ENCODE peak calls at places on chromosome 13, in seven cellular contexts. Y is cardiac muscle cell; H is sigmoid colon; A is heart right ventricle; R is upper lobe of right lung; P is left lung; S is CD8-positive, alpha-beta T cell. D is an unnamed sample.

GRCh38 chr13:113420833-113421600 is 32.3 kb downstream of the ADPRHL1 start:
- DNase-seq in Y (no peak), H (no peak), A (no peak), R (peak), P (no peak), S (no peak), D (no peak)

GRCh38 chr13:28128030-28128429 is 10.3 kb upstream of the PAN3 start:
- DNase-seq in Y (no peak), H (no peak), A (no peak), R (no peak), P (no peak), S (no peak), D (no peak)

GRCh38 chr13:45142440-45143345 is 22.4 kb downstream of the GTF2F2 start:
- DNase-seq in Y (peak), H (no peak), A (no peak), R (no peak), P (no peak), S (no peak), D (no peak)

GRCh38 chr13:41061914-41062837 is 867 bp downstream of the WBP4 start:
- DNase-seq in Y (peak), H (no peak), A (no peak), R (no peak), P (no peak), S (no peak), D (peak)

GRCh38 chr13:94542917-94543316 is 53.0 kb downstream of the TGDS start:
- DNase-seq in Y (no peak), H (no peak), A (no peak), R (no peak), P (no peak), S (no peak), D (no peak)

GRCh38 chr13:60164490-60164889 is 762 bp upstream of the DIAPH3 start:
- DNase-seq in Y (peak), H (no peak), A (no peak), R (no peak), P (no peak), S (no peak), D (no peak)

GRCh38 chr13:86002921-86003488 is 203.8 kb upstream of the SLITRK6 start:
- DNase-seq in Y (no peak), H (no peak), A (no peak), R (no peak), P (no peak), S (no peak), D (no peak)

GRCh38 chr13:27006519-27007161 is 165.0 kb downstream of the USP12 start:
- DNase-seq in Y (peak), H (peak), A (no peak), R (peak), P (peak), S (no peak), D (no peak)

GRCh38 chr13:35879111-35879510 is 252.1 kb downstream of the DCLK1 start:
- DNase-seq in Y (no peak), H (no peak), A (no peak), R (no peak), P (no peak), S (no peak), D (no peak)

GRCh38 chr13:84553252-84553651 is 671.0 kb upstream of the SLITRK1 start:
- DNase-seq in Y (no peak), H (no peak), A (no peak), R (no peak), P (no peak), S (no peak), D (no peak)

GRCh38 chr13:114064516-114065140 is 67.8 kb downstream of the RASA3 start:
- DNase-seq in Y (peak), H (peak), A (no peak), R (no peak), P (peak), S (no peak), D (no peak)

GRCh38 chr13:83121904-83122303 is 760.4 kb downstream of the SLITRK1 start:
- DNase-seq in Y (peak), H (no peak), A (no peak), R (no peak), P (no peak), S (no peak), D (no peak)

GRCh38 chr13:49444517-49445395 is 682 bp downstream of the SETDB2 start:
- DNase-seq in Y (peak), H (no peak), A (no peak), R (no peak), P (no peak), S (peak), D (peak)

GRCh38 chr13:94947965-94948371 is 235.6 kb upstream of the SOX21 start:
- DNase-seq in Y (no peak), H (no peak), A (no peak), R (no peak), P (no peak), S (no peak), D (no peak)

GRCh38 chr13:44237276-44237767 is 136.3 kb upstream of the SERP2 start:
- DNase-seq in Y (peak), H (peak), A (peak), R (no peak), P (no peak), S (no peak), D (no peak)

GRCh38 chr13:60267498-60268202 is 103.9 kb upstream of the DIAPH3 start:
- DNase-seq in Y (peak), H (no peak), A (no peak), R (no peak), P (no peak), S (peak), D (peak)

GRCh38 chr13:52786747-52787146 is 47.1 kb upstream of the CNMD start:
- DNase-seq in Y (no peak), H (no peak), A (no peak), R (no peak), P (no peak), S (no peak), D (no peak)

GRCh38 chr13:23510979-23511735 is 59.1 kb upstream of the TNFRSF19 start:
- DNase-seq in Y (peak), H (no peak), A (no peak), R (no peak), P (no peak), S (no peak), D (no peak)

GRCh38 chr13:73228546-73228945 is 169.7 kb downstream of the KLF5 start:
- DNase-seq in Y (peak), H (no peak), A (no peak), R (no peak), P (no peak), S (peak), D (peak)

GRCh38 chr13:110106726-110107125 is 200.2 kb downstream of the COL4A1 start:
- DNase-seq in Y (peak), H (peak), A (peak), R (no peak), P (no peak), S (no peak), D (no peak)

GRCh38 chr13:113562085-113562749 is 22.3 kb upstream of the TFDP1 start:
- DNase-seq in Y (peak), H (no peak), A (peak), R (peak), P (peak), S (peak), D (peak)

GRCh38 chr13:40371531-40372125 is 294.8 kb downstream of the FOXO1 start:
- DNase-seq in Y (no peak), H (no peak), A (no peak), R (no peak), P (no peak), S (no peak), D (no peak)

GRCh38 chr13:50323440-50324070 is 308.3 kb downstream of the KCNRG start:
- DNase-seq in Y (peak), H (no peak), A (no peak), R (no peak), P (no peak), S (no peak), D (no peak)

GRCh38 chr13:57629821-57630235 is 1.7 kb upstream of the PCDH17 start:
- DNase-seq in Y (peak), H (peak), A (peak), R (peak), P (peak), S (no peak), D (peak)

GRCh38 chr13:109605846-109606245 is 180.5 kb downstream of the IRS2 start:
- DNase-seq in Y (no peak), H (no peak), A (no peak), R (no peak), P (no peak), S (no peak), D (no peak)

GRCh38 chr13:67062160-67062559 is 168.0 kb downstream of the PCDH9 start:
- DNase-seq in Y (peak), H (no peak), A (no peak), R (no peak), P (no peak), S (no peak), D (no peak)

GRCh38 chr13:40189885-40190655 is 476.4 kb downstream of the FOXO1 start:
- DNase-seq in Y (peak), H (peak), A (no peak), R (no peak), P (no peak), S (no peak), D (no peak)

GRCh38 chr13:32941368-32941767 is 74.9 kb upstream of the KL start:
- DNase-seq in Y (peak), H (no peak), A (no peak), R (no peak), P (no peak), S (no peak), D (no peak)
- H3K27ac ChIP-seq in Y (no peak), H (no peak), A (no peak), R (no peak), P (no peak), S (no peak), D (no peak)

GRCh38 chr13:99865420-99865930 is 106.1 kb downstream of the ZIC5 start:
- DNase-seq in Y (no peak), H (no peak), A (no peak), R (no peak), P (no peak), S (no peak), D (no peak)
- H3K27ac ChIP-seq in Y (no peak), H (no peak), A (no peak), R (no peak), P (no peak), S (no peak), D (no peak)

DNA sequence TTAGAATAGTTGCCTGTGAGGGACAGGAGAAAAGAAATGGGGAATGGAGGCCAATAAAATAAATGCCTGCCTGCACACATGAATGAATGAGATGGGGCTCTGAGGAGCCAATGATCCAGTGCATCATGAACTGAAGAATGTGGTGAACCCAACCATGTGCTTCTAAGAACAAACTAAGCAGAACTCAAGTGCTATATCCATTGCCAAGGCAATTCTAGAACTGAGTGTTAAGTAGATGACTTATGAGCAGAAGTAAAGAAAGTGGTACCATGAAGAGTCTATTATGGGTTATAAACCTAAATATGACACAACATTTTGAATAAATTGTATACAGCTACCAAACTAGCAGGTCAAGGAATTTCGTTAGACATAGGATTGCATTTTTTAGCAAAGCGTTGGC is 186.1 kb downstream of the KATNAL1 start:
- DNase-seq in Y (no peak), H (no peak), A (no peak), R (no peak), P (no peak), S (no peak), D (no peak)
- H3K27ac ChIP-seq in Y (no peak), H (peak), A (no peak), R (no peak), P (no peak), S (no peak), D (no peak)

DNA sequence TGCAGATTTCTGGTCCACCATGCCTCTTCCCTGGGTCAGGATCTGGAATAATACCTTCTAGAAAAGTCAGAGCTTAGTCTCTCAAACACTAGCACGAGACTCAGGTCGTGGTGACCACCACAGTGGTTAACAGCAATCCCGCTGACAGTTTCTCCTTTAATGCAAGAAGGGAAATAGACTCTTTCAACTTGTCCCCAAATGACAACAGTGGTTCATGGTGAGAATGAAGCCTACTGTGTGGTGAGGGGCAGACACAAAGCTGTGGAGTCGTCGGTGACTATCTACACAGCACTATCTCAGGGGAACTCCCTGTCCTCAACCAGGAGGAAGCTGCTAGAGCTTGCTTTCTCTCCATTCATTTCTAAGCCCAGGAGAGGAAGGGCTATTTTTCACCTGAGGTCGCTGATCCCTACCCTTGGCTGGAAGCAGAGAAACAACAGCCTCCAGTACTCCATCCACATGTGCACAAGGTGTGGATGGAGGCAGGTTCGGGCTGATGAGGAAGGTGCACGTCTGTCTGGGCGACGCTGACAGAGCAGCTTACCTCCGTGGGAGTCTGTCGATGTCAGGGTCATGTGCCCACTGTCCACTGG is 72.4 kb downstream of the STK24 start:
- DNase-seq in Y (no peak), H (no peak), A (no peak), R (peak), P (no peak), S (no peak), D (no peak)
- H3K27ac ChIP-seq in Y (peak), H (peak), A (peak), R (no peak), P (no peak), S (no peak), D (no peak)

D was measured in naive thymus-derived CD4-positive, alpha-beta T cell.